ENCODE peak calls at places on chromosomes 6 and 20, in ten cellular contexts. One of them, this sample, is unnamed.

GRCh38 chr20:43936805-43937204 is 22.2 kb downstream of the TOX2 start:
- DNase-seq in endodermal cell: no peak
- DNase-seq in heart left ventricle: no peak
- DNase-seq in psoas muscle: no peak
- DNase-seq in CD4-positive, CD25-positive, alpha-beta regulatory T cell: no peak
- DNase-seq in effector memory CD4-positive, alpha-beta T cell: no peak
- DNase-seq in HCT116: no peak
- DNase-seq in OCI-LY7: no peak
- DNase-seq in adrenal gland: no peak
- DNase-seq in A549: no peak
- DNase-seq in this sample: no peak

GRCh38 chr6:33633462-33634158 is 12.5 kb downstream of the ITPR3 start:
- DNase-seq in endodermal cell: peak; percentile 89
- DNase-seq in heart left ventricle: peak; percentile 77
- DNase-seq in psoas muscle: peak; percentile 87
- DNase-seq in CD4-positive, CD25-positive, alpha-beta regulatory T cell: peak; percentile 66
- DNase-seq in effector memory CD4-positive, alpha-beta T cell: peak; percentile 53
- DNase-seq in HCT116: no peak
- DNase-seq in OCI-LY7: peak; percentile 44
- DNase-seq in adrenal gland: peak; percentile 70
- DNase-seq in A549: peak; percentile 33
- DNase-seq in this sample: peak; percentile 90

GRCh38 chr6:13794184-13794583 is 20.2 kb downstream of the MCUR1 start:
- DNase-seq in endodermal cell: no peak
- DNase-seq in heart left ventricle: no peak
- DNase-seq in psoas muscle: no peak
- DNase-seq in CD4-positive, CD25-positive, alpha-beta regulatory T cell: no peak
- DNase-seq in effector memory CD4-positive, alpha-beta T cell: no peak
- DNase-seq in HCT116: no peak
- DNase-seq in OCI-LY7: no peak
- DNase-seq in adrenal gland: no peak
- DNase-seq in A549: peak; percentile 28
- DNase-seq in this sample: no peak

GRCh38 chr6:130020106-130020851 is 1.9 kb downstream of the L3MBTL3 start:
- DNase-seq in endodermal cell: peak; percentile 68
- DNase-seq in heart left ventricle: peak; percentile 25
- DNase-seq in psoas muscle: peak; percentile 62
- DNase-seq in CD4-positive, CD25-positive, alpha-beta regulatory T cell: peak; percentile 44
- DNase-seq in effector memory CD4-positive, alpha-beta T cell: peak; percentile 33
- DNase-seq in HCT116: no peak
- DNase-seq in OCI-LY7: peak; percentile 36
- DNase-seq in adrenal gland: peak; percentile 50
- DNase-seq in A549: peak; percentile 7
- DNase-seq in this sample: peak; percentile 21

GRCh38 chr20:59738851-59739250 is 134.5 kb downstream of the PHACTR3 start:
- DNase-seq in endodermal cell: no peak
- DNase-seq in heart left ventricle: no peak
- DNase-seq in psoas muscle: no peak
- DNase-seq in CD4-positive, CD25-positive, alpha-beta regulatory T cell: no peak
- DNase-seq in effector memory CD4-positive, alpha-beta T cell: no peak
- DNase-seq in HCT116: no peak
- DNase-seq in OCI-LY7: no peak
- DNase-seq in adrenal gland: no peak
- DNase-seq in A549: no peak
- DNase-seq in this sample: no peak

GRCh38 chr6:167970236-167970635 is 27.2 kb upstream of the KIF25 start:
- DNase-seq in endodermal cell: no peak
- DNase-seq in heart left ventricle: peak; percentile 57
- DNase-seq in psoas muscle: no peak
- DNase-seq in CD4-positive, CD25-positive, alpha-beta regulatory T cell: no peak
- DNase-seq in effector memory CD4-positive, alpha-beta T cell: no peak
- DNase-seq in HCT116: no peak
- DNase-seq in OCI-LY7: no peak
- DNase-seq in adrenal gland: no peak
- DNase-seq in A549: no peak
- DNase-seq in this sample: no peak

GRCh38 chr6:116016846-116017545 is 43.7 kb downstream of the FRK start:
- DNase-seq in endodermal cell: no peak
- DNase-seq in heart left ventricle: no peak
- DNase-seq in psoas muscle: no peak
- DNase-seq in CD4-positive, CD25-positive, alpha-beta regulatory T cell: no peak
- DNase-seq in effector memory CD4-positive, alpha-beta T cell: no peak
- DNase-seq in HCT116: no peak
- DNase-seq in OCI-LY7: no peak
- DNase-seq in adrenal gland: no peak
- DNase-seq in A549: peak; percentile 28
- DNase-seq in this sample: no peak

GRCh38 chr6:21459646-21460045 is 133.9 kb upstream of the SOX4 start:
- DNase-seq in endodermal cell: no peak
- DNase-seq in heart left ventricle: no peak
- DNase-seq in psoas muscle: no peak
- DNase-seq in CD4-positive, CD25-positive, alpha-beta regulatory T cell: no peak
- DNase-seq in effector memory CD4-positive, alpha-beta T cell: no peak
- DNase-seq in HCT116: no peak
- DNase-seq in OCI-LY7: no peak
- DNase-seq in adrenal gland: no peak
- DNase-seq in A549: no peak
- DNase-seq in this sample: no peak

GRCh38 chr20:45230631-45231030 is 9.5 kb downstream of the SEMG2 start:
- DNase-seq in endodermal cell: no peak
- DNase-seq in heart left ventricle: no peak
- DNase-seq in psoas muscle: no peak
- DNase-seq in CD4-positive, CD25-positive, alpha-beta regulatory T cell: no peak
- DNase-seq in effector memory CD4-positive, alpha-beta T cell: no peak
- DNase-seq in HCT116: no peak
- DNase-seq in OCI-LY7: no peak
- DNase-seq in adrenal gland: no peak
- DNase-seq in A549: no peak
- DNase-seq in this sample: no peak

GRCh38 chr6:134753001-134753400 is 196.9 kb downstream of the ALDH8A1 start:
- DNase-seq in endodermal cell: no peak
- DNase-seq in heart left ventricle: no peak
- DNase-seq in psoas muscle: no peak
- DNase-seq in CD4-positive, CD25-positive, alpha-beta regulatory T cell: no peak
- DNase-seq in effector memory CD4-positive, alpha-beta T cell: no peak
- DNase-seq in HCT116: no peak
- DNase-seq in OCI-LY7: no peak
- DNase-seq in adrenal gland: no peak
- DNase-seq in A549: no peak
- DNase-seq in this sample: no peak

DNA sequence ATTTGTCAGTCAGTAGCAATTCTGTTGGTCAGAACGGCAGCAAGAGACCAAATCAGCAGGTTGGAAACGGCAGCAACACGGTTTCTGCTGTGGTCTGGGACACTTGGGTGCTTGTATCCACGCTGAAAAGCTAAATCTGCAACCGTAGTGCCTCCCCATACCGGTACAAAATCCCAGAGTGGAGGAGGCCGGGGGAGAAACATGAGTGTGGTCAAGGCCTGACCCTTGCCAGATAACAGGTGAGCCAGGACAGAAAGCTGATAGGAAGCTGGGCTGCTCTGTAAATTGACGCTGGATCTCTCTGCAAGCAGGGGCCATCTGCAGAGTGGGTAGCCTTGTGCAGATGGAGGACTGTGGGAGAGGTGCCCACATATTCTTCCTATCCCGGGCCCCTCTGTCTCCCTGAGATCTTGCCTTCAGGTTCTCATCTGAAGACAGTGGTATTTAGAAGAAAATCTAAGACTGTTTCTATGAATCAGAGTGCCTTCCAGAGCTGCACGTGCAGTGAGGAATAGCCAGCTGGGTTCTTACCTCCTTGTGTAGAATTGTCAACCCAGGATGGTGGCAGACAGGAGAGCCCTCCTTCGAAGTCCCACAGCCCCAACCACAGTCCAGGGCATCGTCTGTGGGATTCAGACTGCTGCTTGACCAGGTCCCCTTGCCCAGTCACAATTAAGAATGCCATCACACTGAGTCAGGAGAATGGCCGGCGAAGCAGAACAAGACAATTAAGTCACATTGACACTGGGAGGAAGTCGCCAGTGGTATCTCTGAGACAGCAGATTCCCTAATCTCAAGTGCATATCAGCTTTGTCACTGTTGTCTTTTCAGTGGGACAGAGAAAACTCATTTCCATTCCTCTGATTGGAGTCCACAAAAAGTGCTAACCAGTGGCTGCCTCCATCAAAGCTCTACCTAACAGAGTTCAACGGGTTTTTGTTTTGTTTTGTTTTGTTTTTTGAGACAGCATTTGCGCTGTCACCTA is 100.0 kb upstream of the RIPOR2 start:
- DNase-seq in endodermal cell: peak; percentile 65
- DNase-seq in heart left ventricle: no peak
- DNase-seq in psoas muscle: no peak
- DNase-seq in CD4-positive, CD25-positive, alpha-beta regulatory T cell: no peak
- DNase-seq in effector memory CD4-positive, alpha-beta T cell: no peak
- DNase-seq in HCT116: no peak
- DNase-seq in OCI-LY7: peak; percentile 38
- DNase-seq in adrenal gland: no peak
- DNase-seq in A549: no peak
- DNase-seq in this sample: no peak
- H3K4me3 ChIP-seq in endodermal cell: peak overlapping the region; percentile 12
- H3K4me3 ChIP-seq in heart left ventricle: no peak overlapping the region
- H3K4me3 ChIP-seq in psoas muscle: no peak overlapping the region
- H3K4me3 ChIP-seq in CD4-positive, CD25-positive, alpha-beta regulatory T cell: peak overlapping the region; percentile 100
- H3K4me3 ChIP-seq in effector memory CD4-positive, alpha-beta T cell: peak overlapping the region; percentile 64
- H3K4me3 ChIP-seq in HCT116: no peak overlapping the region
- H3K4me3 ChIP-seq in OCI-LY7: peak overlapping the region; percentile 59
- H3K4me3 ChIP-seq in adrenal gland: no peak overlapping the region
- H3K4me3 ChIP-seq in A549: no peak overlapping the region
- H3K4me3 ChIP-seq in this sample: no peak overlapping the region

DNA sequence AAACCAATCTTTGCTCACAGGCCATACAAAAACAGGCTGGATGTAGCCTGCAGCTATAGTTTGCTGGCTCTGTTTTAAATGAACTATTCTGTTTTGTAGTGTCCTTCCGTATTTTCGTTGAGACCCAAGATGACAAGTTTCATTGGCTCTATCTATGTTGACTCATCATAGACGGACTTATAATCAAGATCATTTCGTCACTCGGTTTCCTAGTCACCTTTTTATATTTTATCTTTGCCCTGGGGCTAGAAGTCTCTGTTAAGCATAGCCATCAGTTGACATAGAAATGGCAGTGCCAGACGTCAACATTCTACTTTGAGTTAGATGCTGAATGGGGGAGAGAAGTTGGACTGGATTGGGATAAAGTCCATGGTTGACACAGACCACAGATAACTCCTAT is 4.8 kb downstream of the PLEKHG1 start:
- DNase-seq in endodermal cell: no peak
- DNase-seq in heart left ventricle: no peak
- DNase-seq in psoas muscle: no peak
- DNase-seq in CD4-positive, CD25-positive, alpha-beta regulatory T cell: no peak
- DNase-seq in effector memory CD4-positive, alpha-beta T cell: no peak
- DNase-seq in HCT116: no peak
- DNase-seq in OCI-LY7: no peak
- DNase-seq in adrenal gland: no peak
- DNase-seq in A549: no peak
- DNase-seq in this sample: no peak
- H3K4me1 ChIP-seq in endodermal cell: no peaks in the 10 kb centered on the region
- H3K4me1 ChIP-seq in heart left ventricle: peaks cover 11% of the 10 kb centered on the region
- H3K4me1 ChIP-seq in psoas muscle: no peaks in the 10 kb centered on the region
- H3K4me1 ChIP-seq in CD4-positive, CD25-positive, alpha-beta regulatory T cell: peaks cover 10% of the 10 kb centered on the region
- H3K4me1 ChIP-seq in effector memory CD4-positive, alpha-beta T cell: peaks cover 11% of the 10 kb centered on the region
- H3K4me1 ChIP-seq in HCT116: peaks cover 4% of the 10 kb centered on the region
- H3K4me1 ChIP-seq in OCI-LY7: peaks cover 12% of the 10 kb centered on the region
- H3K4me1 ChIP-seq in adrenal gland: peaks cover 12% of the 10 kb centered on the region
- H3K4me1 ChIP-seq in A549: no peaks in the 10 kb centered on the region
- H3K4me1 ChIP-seq in this sample: no peaks in the 10 kb centered on the region

GRCh38 chr20:62487-62886 is 25.0 kb upstream of the DEFB125 start:
- DNase-seq in endodermal cell: no peak
- DNase-seq in heart left ventricle: no peak
- DNase-seq in psoas muscle: no peak
- DNase-seq in CD4-positive, CD25-positive, alpha-beta regulatory T cell: no peak
- DNase-seq in effector memory CD4-positive, alpha-beta T cell: no peak
- DNase-seq in HCT116: no peak
- DNase-seq in OCI-LY7: no peak
- DNase-seq in adrenal gland: no peak
- DNase-seq in A549: no peak
- DNase-seq in this sample: no peak

GRCh38 chr20:61757-62156 is 25.7 kb upstream of the DEFB125 start:
- DNase-seq in endodermal cell: no peak
- DNase-seq in heart left ventricle: no peak
- DNase-seq in psoas muscle: no peak
- DNase-seq in CD4-positive, CD25-positive, alpha-beta regulatory T cell: no peak
- DNase-seq in effector memory CD4-positive, alpha-beta T cell: no peak
- DNase-seq in HCT116: no peak
- DNase-seq in OCI-LY7: no peak
- DNase-seq in adrenal gland: no peak
- DNase-seq in A549: peak; percentile 39
- DNase-seq in this sample: no peak

GRCh38 chr20:60035-60918 is 27.2 kb upstream of the DEFB125 start:
- DNase-seq in endodermal cell: no peak
- DNase-seq in heart left ventricle: no peak
- DNase-seq in psoas muscle: no peak
- DNase-seq in CD4-positive, CD25-positive, alpha-beta regulatory T cell: no peak
- DNase-seq in effector memory CD4-positive, alpha-beta T cell: no peak
- DNase-seq in HCT116: no peak
- DNase-seq in OCI-LY7: no peak
- DNase-seq in adrenal gland: no peak
- DNase-seq in A549: peak; percentile 35
- DNase-seq in this sample: no peak

GRCh38 chr20:64026-64603 is 23.4 kb upstream of the DEFB125 start:
- DNase-seq in endodermal cell: no peak
- DNase-seq in heart left ventricle: no peak
- DNase-seq in psoas muscle: no peak
- DNase-seq in CD4-positive, CD25-positive, alpha-beta regulatory T cell: no peak
- DNase-seq in effector memory CD4-positive, alpha-beta T cell: no peak
- DNase-seq in HCT116: no peak
- DNase-seq in OCI-LY7: no peak
- DNase-seq in adrenal gland: no peak
- DNase-seq in A549: no peak
- DNase-seq in this sample: no peak

DNA sequence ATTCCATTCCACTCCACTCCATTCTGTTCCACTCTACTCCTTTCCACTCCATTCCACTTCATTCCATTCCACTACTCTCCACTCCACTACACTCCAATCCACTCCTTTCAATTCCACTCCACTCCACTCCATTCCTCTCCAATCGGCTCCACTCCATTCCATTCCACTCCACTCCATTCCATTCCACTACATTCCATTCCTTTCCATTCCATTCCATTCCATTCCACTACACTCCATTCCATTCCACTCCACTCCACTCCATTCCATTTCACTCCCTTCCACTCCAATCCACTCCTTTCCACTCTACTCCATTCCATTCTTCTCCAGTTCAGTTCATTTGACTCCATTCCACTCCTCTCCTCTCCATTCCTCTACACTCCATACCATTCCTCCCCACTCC is 26.2 kb upstream of the DEFB125 start:
- DNase-seq in endodermal cell: no peak
- DNase-seq in heart left ventricle: no peak
- DNase-seq in psoas muscle: no peak
- DNase-seq in CD4-positive, CD25-positive, alpha-beta regulatory T cell: no peak
- DNase-seq in effector memory CD4-positive, alpha-beta T cell: no peak
- DNase-seq in HCT116: no peak
- DNase-seq in OCI-LY7: no peak
- DNase-seq in adrenal gland: no peak
- DNase-seq in A549: no peak
- DNase-seq in this sample: no peak
- H3K9me3 ChIP-seq in endodermal cell: peaks cover 56% of the 10 kb centered on the region
- H3K9me3 ChIP-seq in heart left ventricle: no peaks in the 10 kb centered on the region
- H3K9me3 ChIP-seq in psoas muscle: no peaks in the 10 kb centered on the region
- H3K9me3 ChIP-seq in CD4-positive, CD25-positive, alpha-beta regulatory T cell: peaks cover 15% of the 10 kb centered on the region
- H3K9me3 ChIP-seq in effector memory CD4-positive, alpha-beta T cell: no peaks in the 10 kb centered on the region
- H3K9me3 ChIP-seq in HCT116: peaks cover 20% of the 10 kb centered on the region
- H3K9me3 ChIP-seq in OCI-LY7: peaks cover 4% of the 10 kb centered on the region
- H3K9me3 ChIP-seq in adrenal gland: no peaks in the 10 kb centered on the region
- H3K9me3 ChIP-seq in A549: peaks cover 26% of the 10 kb centered on the region
- H3K9me3 ChIP-seq in this sample: no peaks in the 10 kb centered on the region

GRCh38 chr6:27287751-27288135 is 24.3 kb downstream of the POM121L2 start:
- DNase-seq in endodermal cell: no peak
- DNase-seq in heart left ventricle: no peak
- DNase-seq in psoas muscle: no peak
- DNase-seq in CD4-positive, CD25-positive, alpha-beta regulatory T cell: no peak
- DNase-seq in effector memory CD4-positive, alpha-beta T cell: no peak
- DNase-seq in HCT116: no peak
- DNase-seq in OCI-LY7: no peak
- DNase-seq in adrenal gland: no peak
- DNase-seq in A549: no peak
- DNase-seq in this sample: no peak
- H3K4me3 ChIP-seq in endodermal cell: peak overlapping the region; percentile 88
- H3K4me3 ChIP-seq in heart left ventricle: no peak overlapping the region
- H3K4me3 ChIP-seq in psoas muscle: no peak overlapping the region
- H3K4me3 ChIP-seq in CD4-positive, CD25-positive, alpha-beta regulatory T cell: no peak overlapping the region
- H3K4me3 ChIP-seq in effector memory CD4-positive, alpha-beta T cell: no peak overlapping the region
- H3K4me3 ChIP-seq in HCT116: no peak overlapping the region
- H3K4me3 ChIP-seq in OCI-LY7: no peak overlapping the region
- H3K4me3 ChIP-seq in adrenal gland: no peak overlapping the region
- H3K4me3 ChIP-seq in A549: peak overlapping the region; percentile 54
- H3K4me3 ChIP-seq in this sample: peak overlapping the region; percentile 43